ENCODE peak calls at places on chromosome 21, in four cellular contexts. V is thyroid gland, K is left lung, N is foreskin fibroblast. H is an unnamed sample.

GRCh38 chr21:25457411-25457810 is 149.9 kb downstream of the MRPL39 start:
- DNase-seq in N (peak; percentile 60), K (no peak), V (no peak), H (peak; percentile 39)

GRCh38 chr21:26093094-26093493 is 77.5 kb downstream of the APP start:
- DNase-seq in K (no peak), N (peak; percentile 25), V (no peak), H (peak; percentile 45)

GRCh38 chr21:45235488-45235887 is 52.2 kb downstream of the POFUT2 start:
- DNase-seq in N (no peak), K (no peak), V (no peak), H (no peak)

GRCh38 chr21:46412521-46413364 is 45.9 kb upstream of the DIP2A start:
- DNase-seq in V (no peak), K (peak; percentile 26), N (no peak), H (no peak)

GRCh38 chr21:44527156-44527982 is 12.6 kb downstream of the KRTAP10-1 start:
- DNase-seq in V (no peak), K (peak; percentile 28), N (no peak), H (no peak)

GRCh38 chr21:38787461-38788274 is 18.1 kb upstream of the ETS2 start:
- DNase-seq in N (no peak), V (peak; percentile 75), K (no peak), H (peak; percentile 51)

GRCh38 chr21:37558676-37559204 is 192.2 kb downstream of the DYRK1A start:
- DNase-seq in V (no peak), N (no peak), K (no peak), H (no peak)

GRCh38 chr21:44461438-44462089 is 6.3 kb downstream of the LRRC3 start:
- DNase-seq in N (peak; percentile 29), V (no peak), K (peak; percentile 65), H (no peak)

GRCh38 chr21:14620152-14620551 is 74.0 kb upstream of the SAMSN1 start:
- DNase-seq in V (no peak), N (no peak), K (no peak), H (no peak)

GRCh38 chr21:46109251-46110221 is 11.6 kb downstream of the COL6A2 start:
- DNase-seq in V (peak; percentile 1), K (peak; percentile 66), N (peak; percentile 61), H (no peak)

GRCh38 chr21:46067505-46068201 is 30.3 kb upstream of the COL6A2 start:
- DNase-seq in K (peak; percentile 62), V (no peak), N (no peak), H (no peak)

GRCh38 chr21:45332981-45333582 is 45.4 kb upstream of the POFUT2 start:
- DNase-seq in K (no peak), N (no peak), V (no peak), H (no peak)

GRCh38 chr21:36706951-36707762 is 8.2 kb downstream of the SIM2 start:
- DNase-seq in N (no peak), K (no peak), V (no peak), H (no peak)

GRCh38 chr21:31804008-31804394 is 68.8 kb upstream of the HUNK start:
- DNase-seq in N (no peak), V (no peak), K (no peak), H (no peak)

GRCh38 chr21:38277501-38278111 is 20.8 kb downstream of the KCNJ15 start:
- DNase-seq in N (peak; percentile 98), V (peak; percentile 54), K (no peak), H (peak; percentile 97)

GRCh38 chr21:39451332-39452206 is at the start of gene SH3BGR:
- DNase-seq in N (peak; percentile 30), V (peak; percentile 90), K (no peak), H (no peak)

GRCh38 chr21:24781146-24781545 is 826.1 kb downstream of the MRPL39 start:
- DNase-seq in V (no peak), K (no peak), N (no peak), H (no peak)

GRCh38 chr21:41767606-41768370 is 936 bp upstream of the RIPK4 start:
- DNase-seq in K (no peak), N (peak; percentile 33), V (peak; percentile 56), H (no peak)

GRCh38 chr21:27001526-27001925 is 34.6 kb upstream of the ADAMTS5 start:
- DNase-seq in V (no peak), N (no peak), K (no peak), H (no peak)

GRCh38 chr21:36908260-36908908 is 58.1 kb downstream of the HLCS start:
- DNase-seq in K (no peak), V (no peak), N (no peak), H (no peak)

GRCh38 chr21:42375141-42375905 is 9.0 kb upstream of the TFF1 start:
- DNase-seq in K (peak; percentile 57), N (no peak), V (no peak), H (no peak)

GRCh38 chr21:36178349-36178748 is 21.7 kb downstream of the DOP1B start:
- DNase-seq in V (no peak), K (no peak), N (no peak), H (no peak)

GRCh38 chr21:42819861-42820512 is 59.4 kb downstream of the WDR4 start:
- DNase-seq in N (no peak), K (no peak), V (no peak), H (no peak)

GRCh38 chr21:37670883-37671282 is 245.4 kb downstream of the KCNJ6 start:
- DNase-seq in N (peak; percentile 16), K (peak; percentile 49), V (no peak), H (peak; percentile 28)

GRCh38 chr21:42618713-42619112 is 34.7 kb upstream of the PDE9A start:
- DNase-seq in N (no peak), V (no peak), K (no peak), H (no peak)

GRCh38 chr21:15005391-15005790 is 59.4 kb downstream of the NRIP1 start:
- DNase-seq in V (peak; percentile 10), K (no peak), N (peak; percentile 52), H (no peak)

GRCh38 chr21:17799414-17800164 is 19.6 kb downstream of the C21orf91 start:
- DNase-seq in N (no peak), K (no peak), V (no peak), H (no peak)

GRCh38 chr21:17610862-17611261 is 1.8 kb downstream of the BTG3 start:
- DNase-seq in N (peak; percentile 16), K (peak; percentile 34), V (peak; percentile 24), H (no peak)

GRCh38 chr21:33896691-33897090 is 18.9 kb downstream of the ATP5PO start:
- DNase-seq in V (no peak), K (no peak), N (no peak), H (no peak)

GRCh38 chr21:33893917-33894316 is 21.7 kb downstream of the ATP5PO start:
- DNase-seq in K (no peak), V (no peak), N (no peak), H (no peak)

GRCh38 chr21:33894736-33895288 is 20.8 kb downstream of the ATP5PO start:
- DNase-seq in N (peak; percentile 93), K (peak; percentile 84), V (peak; percentile 84), H (peak; percentile 90)

GRCh38 chr21:33897098-33897497 is 18.5 kb downstream of the ATP5PO start:
- DNase-seq in K (no peak), N (no peak), V (no peak), H (no peak)

DNA sequence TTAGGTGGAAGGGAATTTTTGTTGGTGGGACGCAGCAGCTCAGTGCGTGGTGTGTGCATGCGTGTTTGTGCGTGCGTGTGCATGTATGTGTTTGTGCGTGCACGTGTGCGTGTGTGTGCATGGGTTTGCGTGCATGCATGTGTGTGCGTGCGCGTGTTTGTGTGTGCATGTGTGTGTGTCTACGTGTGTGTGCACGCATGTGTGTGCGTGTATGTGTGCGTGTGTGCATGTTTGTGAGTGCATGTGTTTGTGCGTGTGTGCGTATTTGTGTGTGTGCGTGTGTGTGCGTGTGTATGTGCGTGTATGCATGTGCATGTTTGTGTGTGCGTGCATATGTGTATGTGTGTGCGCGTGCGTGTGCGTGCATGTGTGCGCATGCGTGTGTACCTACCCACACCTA is 20.2 kb downstream of the ATP5PO start:
- DNase-seq in N (no peak), K (no peak), V (no peak), H (no peak)
- TF ChIP-seq CTCF in N (no peak), K (no peak), V (no peak), H (no peak)

GRCh38 chr21:16589499-16589898 is 859.7 kb downstream of the USP25 start:
- DNase-seq in N (no peak), K (no peak), V (no peak), H (no peak)

GRCh38 chr21:16587671-16588379 is 858.0 kb downstream of the USP25 start:
- DNase-seq in N (peak; percentile 82), V (no peak), K (no peak), H (no peak)

GRCh38 chr21:16588433-16588860 is 858.7 kb downstream of the USP25 start:
- DNase-seq in V (peak; percentile 73), N (peak; percentile 94), K (peak; percentile 75), H (peak; percentile 90)

GRCh38 chr21:16590186-16590585 is 860.4 kb downstream of the USP25 start:
- DNase-seq in V (no peak), K (no peak), N (no peak), H (no peak)

DNA sequence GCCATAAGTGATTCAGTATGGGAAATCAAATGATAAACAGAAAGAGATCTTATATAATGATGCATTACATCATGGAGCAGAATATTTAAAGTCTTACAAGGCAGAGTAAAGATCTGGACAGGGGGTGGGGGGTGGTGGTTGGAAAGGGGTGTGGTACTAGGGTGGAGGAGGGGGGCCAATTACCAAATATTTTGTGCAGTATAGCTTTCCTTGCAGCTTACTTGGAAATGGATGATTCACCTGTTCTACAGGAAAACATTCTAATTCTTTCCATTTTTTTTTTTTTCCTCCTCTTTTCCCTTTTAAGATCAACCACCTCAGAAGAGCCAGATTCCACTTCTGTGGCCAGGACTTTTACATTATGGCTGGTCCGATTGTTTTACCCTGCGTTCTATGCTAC is 859.3 kb downstream of the USP25 start:
- DNase-seq in K (no peak), N (no peak), V (no peak), H (no peak)
- H3K4me3 ChIP-seq in K (no peak overlapping the region), N (peak overlapping the region; percentile 53), V (no peak overlapping the region), H (no peak overlapping the region)

DNA sequence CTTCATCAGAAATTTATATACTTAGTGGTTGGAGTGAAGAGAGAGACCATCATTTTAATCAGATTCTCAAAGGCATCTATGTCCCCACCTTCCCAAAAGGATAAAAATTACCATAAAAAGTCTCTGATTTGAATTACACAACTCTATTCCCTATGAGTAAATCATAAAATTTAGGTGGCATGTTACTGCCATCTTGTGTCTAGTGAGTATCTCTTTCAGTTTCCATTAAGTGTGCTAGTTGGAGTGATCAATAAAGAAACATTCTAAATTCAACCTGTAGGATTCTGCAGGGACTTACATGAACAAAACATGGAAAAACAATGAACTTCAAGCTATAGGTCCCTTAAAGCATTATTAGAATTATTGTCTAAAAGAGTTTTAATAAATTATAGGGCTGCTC is 655.4 kb downstream of the LTN1 start:
- DNase-seq in V (no peak), N (peak; percentile 79), K (no peak), H (no peak)
- TF ChIP-seq CTCF in V (no peak), N (peak; percentile 9), K (no peak), H (peak; percentile 25)

DNA sequence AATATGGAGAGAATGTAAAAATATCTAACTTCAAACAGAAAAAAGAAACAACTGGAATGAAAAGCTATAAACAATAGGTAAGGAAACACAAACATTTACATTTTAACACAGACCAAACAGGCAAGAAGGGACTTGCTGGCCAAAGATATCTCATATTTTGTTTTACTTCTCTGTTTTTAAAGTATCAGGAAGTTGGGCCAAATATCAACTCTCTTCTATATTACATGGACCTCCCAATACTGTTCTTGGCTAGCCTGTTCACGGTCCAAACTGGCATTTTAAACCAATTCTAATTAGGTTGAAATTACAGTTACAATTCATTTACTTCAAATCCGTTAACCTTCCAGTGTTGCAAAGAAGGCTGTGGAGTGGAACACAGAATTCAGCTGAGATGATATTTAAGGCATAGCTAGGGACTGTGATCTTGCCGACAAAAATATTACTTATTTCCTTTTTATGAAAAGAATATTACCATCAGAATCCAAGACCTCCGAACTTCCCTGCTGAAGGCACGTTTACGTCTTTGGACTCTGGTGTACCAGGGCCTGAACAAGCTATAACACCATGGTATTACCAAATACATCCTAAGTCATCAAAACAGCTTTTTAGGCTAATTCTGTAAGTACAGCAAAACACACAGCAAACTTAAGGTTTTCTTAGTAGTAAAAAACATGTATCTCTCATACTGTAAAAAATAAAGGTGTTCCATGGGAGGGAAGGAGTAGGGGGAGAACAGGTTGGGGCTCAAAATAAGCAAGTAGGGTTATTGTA is 165.4 kb downstream of the RUNX1 start:
- DNase-seq in V (no peak), K (no peak), N (peak; percentile 33), H (no peak)
- H3K4me3 ChIP-seq in V (no peak overlapping the region), K (peak overlapping the region; percentile 58), N (peak overlapping the region; percentile 79), H (peak overlapping the region; percentile 91)